ENCODE peak calls at places on chromosomes 7 and 10, in eight cellular contexts. Z is ascending aorta; S is cardiac muscle cell; X is psoas muscle; F is transverse colon; N is pancreas; G is SK-N-SH; W is CD8-positive, alpha-beta T cell. L is an unnamed sample.

GRCh38 chr7:75986147-75986781 is 8.1 kb downstream of the TMEM120A start:
- DNase-seq in Z (no peak), S (no peak), X (peak; percentile 54), F (no peak), N (no peak), G (peak; percentile 37), W (no peak), L (peak; percentile 64)

GRCh38 chr7:98110249-98111022 is 3.8 kb downstream of the LMTK2 start:
- DNase-seq in Z (no peak), S (peak; percentile 55), X (no peak), F (peak; percentile 51), N (no peak), G (peak; percentile 52), W (no peak), L (no peak)

GRCh38 chr10:110822708-110823291 is 48.9 kb upstream of the PDCD4 start:
- DNase-seq in Z (peak; percentile 61), S (peak; percentile 18), X (no peak), F (no peak), N (no peak), G (peak; percentile 41), W (no peak), L (peak; percentile 71)

GRCh38 chr10:66925896-66926719 is at the start of gene LRRTM3:
- DNase-seq in Z (no peak), S (peak; percentile 89), X (no peak), F (peak; percentile 34), N (no peak), G (peak; percentile 64), W (no peak), L (peak; percentile 72)

GRCh38 chr10:103648951-103649532 is 155.5 kb downstream of the NEURL1 start:
- DNase-seq in Z (peak; percentile 91), S (no peak), X (peak; percentile 94), F (no peak), N (no peak), G (no peak), W (no peak), L (peak; percentile 93)

GRCh38 chr7:4017785-4018184 is 664.3 kb upstream of the FOXK1 start:
- DNase-seq in Z (no peak), S (no peak), X (no peak), F (no peak), N (no peak), G (no peak), W (no peak), L (peak; percentile 45)

GRCh38 chr10:35447693-35448407 is 111.5 kb downstream of the CCNY start:
- DNase-seq in Z (no peak), S (no peak), X (no peak), F (peak; percentile 35), N (no peak), G (peak; percentile 40), W (no peak), L (peak; percentile 60)

GRCh38 chr7:151248191-151249033 is at the start of gene SMARCD3:
- DNase-seq in Z (peak; percentile 86), S (peak; percentile 98), X (peak; percentile 83), F (peak; percentile 54), N (peak; percentile 84), G (peak; percentile 93), W (peak; percentile 56), L (peak; percentile 75)

GRCh38 chr10:122845783-122846332 is at the start of gene CUZD1:
- DNase-seq in Z (no peak), S (no peak), X (no peak), F (no peak), N (no peak), G (no peak), W (no peak), L (no peak)

GRCh38 chr10:33126742-33127141 is 168.7 kb upstream of the ITGB1 start:
- DNase-seq in Z (no peak), S (no peak), X (no peak), F (no peak), N (no peak), G (no peak), W (no peak), L (no peak)

GRCh38 chr7:71350680-71351079 is 218.7 kb downstream of the GALNT17 start:
- DNase-seq in Z (no peak), S (no peak), X (no peak), F (no peak), N (no peak), G (no peak), W (no peak), L (no peak)

GRCh38 chr7:155867280-155867679 is 55.0 kb upstream of the SHH start:
- DNase-seq in Z (peak; percentile 5), S (no peak), X (no peak), F (no peak), N (no peak), G (no peak), W (no peak), L (peak; percentile 23)

GRCh38 chr10:108521827-108522503 is 1357.5 kb upstream of the SORCS1 start:
- DNase-seq in Z (no peak), S (no peak), X (no peak), F (no peak), N (no peak), G (no peak), W (no peak), L (no peak)

GRCh38 chr10:10403762-10404161 is 613.9 kb upstream of the CELF2 start:
- DNase-seq in Z (no peak), S (no peak), X (no peak), F (no peak), N (no peak), G (no peak), W (no peak), L (no peak)

GRCh38 chr7:142025896-142026295 is 30.2 kb downstream of the MGAM start:
- DNase-seq in Z (no peak), S (no peak), X (no peak), F (no peak), N (no peak), G (no peak), W (no peak), L (no peak)

GRCh38 chr7:135189221-135189662 is 18.7 kb upstream of the CYREN start:
- DNase-seq in Z (no peak), S (no peak), X (no peak), F (no peak), N (no peak), G (no peak), W (no peak), L (no peak)

GRCh38 chr7:104040666-104041065 is 51.2 kb upstream of the RELN start:
- DNase-seq in Z (no peak), S (no peak), X (no peak), F (no peak), N (no peak), G (no peak), W (no peak), L (no peak)

GRCh38 chr10:12238821-12239220 is 42.8 kb downstream of the CDC123 start:
- DNase-seq in Z (no peak), S (no peak), X (no peak), F (no peak), N (no peak), G (no peak), W (no peak), L (no peak)

GRCh38 chr10:12243860-12244620 is 48.1 kb downstream of the CDC123 start:
- DNase-seq in Z (no peak), S (no peak), X (no peak), F (no peak), N (no peak), G (no peak), W (no peak), L (no peak)

GRCh38 chr10:12237265-12238220 is 41.6 kb downstream of the CDC123 start:
- DNase-seq in Z (no peak), S (no peak), X (no peak), F (no peak), N (no peak), G (no peak), W (no peak), L (no peak)

DNA sequence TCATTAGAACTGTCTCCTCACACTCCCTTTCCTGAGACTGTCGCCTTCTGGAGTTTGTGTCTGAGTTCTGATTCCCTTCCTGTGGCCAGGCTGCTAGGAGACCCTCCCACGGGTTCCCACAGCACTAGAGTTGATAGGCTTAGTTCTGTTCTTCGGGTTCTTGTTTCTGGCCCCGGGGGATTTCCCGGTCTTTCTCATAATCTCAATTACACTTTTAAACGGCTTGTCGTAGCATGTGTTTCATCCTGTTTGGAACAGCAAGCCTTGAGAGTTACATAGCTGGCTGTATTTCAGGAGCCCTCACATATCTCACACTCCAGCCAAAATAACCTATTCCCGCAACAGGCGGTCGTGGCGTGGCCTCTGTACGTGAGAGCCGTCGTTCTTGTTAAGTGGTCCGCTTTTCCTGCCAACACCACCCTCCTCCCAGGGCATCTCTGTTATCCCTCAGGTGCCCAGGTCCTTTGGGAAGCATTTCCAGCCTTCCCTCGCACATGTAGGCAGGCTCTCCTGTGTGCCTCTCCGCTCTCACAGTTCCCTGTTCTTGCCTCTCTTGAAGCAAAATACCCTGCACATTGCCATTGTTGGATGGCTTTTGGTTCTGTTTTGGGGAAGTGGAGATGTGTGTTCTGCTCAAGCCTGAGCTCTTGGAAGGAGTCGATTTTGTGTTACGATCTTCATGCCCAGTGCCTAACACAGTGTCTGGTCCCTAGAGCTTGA is 46.0 kb downstream of the CDC123 start:
- DNase-seq in Z (peak; percentile 56), S (no peak), X (no peak), F (no peak), N (no peak), G (no peak), W (no peak), L (no peak)
- H3K36me3 ChIP-seq in Z (peaks cover 17% of the 10 kb centered on the region), S (peaks cover 25% of the 10 kb centered on the region), X (peaks cover 10% of the 10 kb centered on the region), F (no peaks in the 10 kb centered on the region), N (peaks cover 7% of the 10 kb centered on the region), G (peaks cover 57% of the 10 kb centered on the region), W (peaks cover 39% of the 10 kb centered on the region), L (no peaks in the 10 kb centered on the region)

DNA sequence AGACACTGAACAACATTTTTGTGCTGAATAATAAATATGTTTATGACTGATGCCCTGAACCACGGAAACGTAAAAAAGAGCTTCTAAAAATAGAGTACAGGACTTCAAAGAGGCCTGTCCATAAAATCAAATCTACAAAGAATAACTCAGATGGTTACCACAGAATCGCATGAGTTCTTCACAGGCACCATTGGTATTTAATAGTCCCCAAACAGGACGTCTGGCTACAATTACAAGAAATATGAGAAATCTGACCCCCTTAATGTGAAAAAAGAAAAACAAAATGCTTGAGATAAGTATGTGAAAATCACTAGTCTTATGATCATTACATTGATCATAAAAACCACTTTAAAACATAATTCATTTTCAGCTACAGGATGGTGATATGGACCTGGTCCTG is 20.8 kb downstream of the CYTH3 start:
- DNase-seq in Z (no peak), S (no peak), X (no peak), F (no peak), N (no peak), G (no peak), W (no peak), L (no peak)
- H3K4me3 ChIP-seq in Z (no peak overlapping the region), S (no peak overlapping the region), X (peak overlapping the region; percentile 29), F (no peak overlapping the region), N (no peak overlapping the region), G (no peak overlapping the region), W (no peak overlapping the region), L (no peak overlapping the region)

DNA sequence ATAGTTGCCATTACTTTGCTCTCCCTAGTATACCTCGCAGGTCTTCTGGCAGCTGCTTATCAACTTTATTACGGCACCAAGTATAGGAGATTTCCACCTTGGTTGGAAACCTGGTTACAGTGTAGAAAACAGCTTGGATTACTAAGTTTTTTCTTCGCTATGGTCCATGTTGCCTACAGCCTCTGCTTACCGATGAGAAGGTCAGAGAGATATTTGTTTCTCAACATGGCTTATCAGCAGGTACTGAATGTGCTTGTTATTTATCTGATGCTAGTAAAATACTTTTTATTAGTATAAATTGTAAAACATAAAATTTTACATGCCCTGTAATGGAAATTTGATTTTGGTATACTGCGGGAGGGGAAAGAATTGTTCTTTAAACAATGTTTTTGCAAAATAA is 15.7 kb downstream of the STEAP2 start:
- DNase-seq in Z (no peak), S (no peak), X (no peak), F (no peak), N (no peak), G (no peak), W (no peak), L (no peak)
- H3K36me3 ChIP-seq in Z (no peaks in the 10 kb centered on the region), S (no peaks in the 10 kb centered on the region), X (peaks cover 2% of the 10 kb centered on the region), F (no peaks in the 10 kb centered on the region), N (no peaks in the 10 kb centered on the region), G (peaks cover 29% of the 10 kb centered on the region), W (no peaks in the 10 kb centered on the region), L (no peaks in the 10 kb centered on the region)

GRCh38 chr10:87870154-87870553 is 6.7 kb downstream of the PTEN start:
- DNase-seq in Z (no peak), S (no peak), X (no peak), F (no peak), N (no peak), G (no peak), W (no peak), L (no peak)
- H3K4me3 ChIP-seq in Z (peak overlapping the region; percentile 100), S (no peak overlapping the region), X (peak overlapping the region; percentile 77), F (no peak overlapping the region), N (no peak overlapping the region), G (peak overlapping the region; percentile 97), W (no peak overlapping the region), L (peak overlapping the region; percentile 90)

L was measured in adrenal gland.